ENCODE peak calls at places on chromosomes 5 and 9, in eight cellular contexts. One of them, this sample, is unnamed.

GRCh38 chr5:17221843-17222614 is 4.6 kb downstream of the BASP1 start:
- DNase-seq in HS-5: no peak
- DNase-seq in B cell: peak
- DNase-seq in G401: no peak
- DNase-seq in iris pigment epithelial cell: peak
- DNase-seq in uterus: no peak
- DNase-seq in activated naive CD8-positive, alpha-beta T cell treated with anti-CD3 and anti-CD28 coated beads, Interleukin-2, amount 10 ng/mL, durations not matched to agents 7 days and 5 days: no peak
- DNase-seq in HEK293T: no peak
- DNase-seq in this sample: no peak

GRCh38 chr9:114606068-114606467 is 5.0 kb upstream of the TMEM268 start:
- DNase-seq in HS-5: no peak
- DNase-seq in B cell: no peak
- DNase-seq in G401: no peak
- DNase-seq in iris pigment epithelial cell: peak
- DNase-seq in uterus: no peak
- DNase-seq in activated naive CD8-positive, alpha-beta T cell treated with anti-CD3 and anti-CD28 coated beads, Interleukin-2, amount 10 ng/mL, durations not matched to agents 7 days and 5 days: no peak
- DNase-seq in HEK293T: no peak
- DNase-seq in this sample: no peak

GRCh38 chr5:9529041-9529480 is 16.8 kb downstream of the SEMA5A start:
- DNase-seq in HS-5: no peak
- DNase-seq in B cell: no peak
- DNase-seq in G401: no peak
- DNase-seq in iris pigment epithelial cell: no peak
- DNase-seq in uterus: no peak
- DNase-seq in activated naive CD8-positive, alpha-beta T cell treated with anti-CD3 and anti-CD28 coated beads, Interleukin-2, amount 10 ng/mL, durations not matched to agents 7 days and 5 days: no peak
- DNase-seq in HEK293T: no peak
- DNase-seq in this sample: no peak

GRCh38 chr5:171428849-171429542 is 9.5 kb downstream of the FGF18 start:
- DNase-seq in HS-5: no peak
- DNase-seq in B cell: no peak
- DNase-seq in G401: no peak
- DNase-seq in iris pigment epithelial cell: no peak
- DNase-seq in uterus: no peak
- DNase-seq in activated naive CD8-positive, alpha-beta T cell treated with anti-CD3 and anti-CD28 coated beads, Interleukin-2, amount 10 ng/mL, durations not matched to agents 7 days and 5 days: peak
- DNase-seq in HEK293T: no peak
- DNase-seq in this sample: peak

GRCh38 chr9:76654051-76654461 is 110.2 kb upstream of the PCA3 start:
- DNase-seq in HS-5: no peak
- DNase-seq in B cell: no peak
- DNase-seq in G401: peak
- DNase-seq in iris pigment epithelial cell: peak
- DNase-seq in uterus: no peak
- DNase-seq in activated naive CD8-positive, alpha-beta T cell treated with anti-CD3 and anti-CD28 coated beads, Interleukin-2, amount 10 ng/mL, durations not matched to agents 7 days and 5 days: no peak
- DNase-seq in HEK293T: no peak
- DNase-seq in this sample: no peak

GRCh38 chr5:52360985-52361384 is 426.7 kb upstream of the ITGA1 start:
- DNase-seq in HS-5: no peak
- DNase-seq in B cell: no peak
- DNase-seq in G401: no peak
- DNase-seq in iris pigment epithelial cell: no peak
- DNase-seq in uterus: no peak
- DNase-seq in activated naive CD8-positive, alpha-beta T cell treated with anti-CD3 and anti-CD28 coated beads, Interleukin-2, amount 10 ng/mL, durations not matched to agents 7 days and 5 days: no peak
- DNase-seq in HEK293T: no peak
- DNase-seq in this sample: no peak

GRCh38 chr9:126773004-126773607 is 31.7 kb upstream of the ZBTB43 start:
- DNase-seq in HS-5: no peak
- DNase-seq in B cell: no peak
- DNase-seq in G401: no peak
- DNase-seq in iris pigment epithelial cell: peak
- DNase-seq in uterus: no peak
- DNase-seq in activated naive CD8-positive, alpha-beta T cell treated with anti-CD3 and anti-CD28 coated beads, Interleukin-2, amount 10 ng/mL, durations not matched to agents 7 days and 5 days: no peak
- DNase-seq in HEK293T: peak
- DNase-seq in this sample: no peak

GRCh38 chr5:168318237-168318636 is 26.8 kb downstream of the WWC1 start:
- DNase-seq in HS-5: no peak
- DNase-seq in B cell: no peak
- DNase-seq in G401: no peak
- DNase-seq in iris pigment epithelial cell: no peak
- DNase-seq in uterus: no peak
- DNase-seq in activated naive CD8-positive, alpha-beta T cell treated with anti-CD3 and anti-CD28 coated beads, Interleukin-2, amount 10 ng/mL, durations not matched to agents 7 days and 5 days: no peak
- DNase-seq in HEK293T: no peak
- DNase-seq in this sample: no peak

GRCh38 chr5:66757219-66757833 is 161.1 kb downstream of the MAST4 start:
- DNase-seq in HS-5: peak
- DNase-seq in B cell: peak
- DNase-seq in G401: peak
- DNase-seq in iris pigment epithelial cell: peak
- DNase-seq in uterus: peak
- DNase-seq in activated naive CD8-positive, alpha-beta T cell treated with anti-CD3 and anti-CD28 coated beads, Interleukin-2, amount 10 ng/mL, durations not matched to agents 7 days and 5 days: no peak
- DNase-seq in HEK293T: peak
- DNase-seq in this sample: no peak

GRCh38 chr5:1421521-1422341 is 23.5 kb downstream of the SLC6A3 start:
- DNase-seq in HS-5: no peak
- DNase-seq in B cell: no peak
- DNase-seq in G401: no peak
- DNase-seq in iris pigment epithelial cell: no peak
- DNase-seq in uterus: no peak
- DNase-seq in activated naive CD8-positive, alpha-beta T cell treated with anti-CD3 and anti-CD28 coated beads, Interleukin-2, amount 10 ng/mL, durations not matched to agents 7 days and 5 days: no peak
- DNase-seq in HEK293T: no peak
- DNase-seq in this sample: peak

GRCh38 chr5:163790497-163790896 is 285.1 kb downstream of the MAT2B start:
- DNase-seq in HS-5: no peak
- DNase-seq in B cell: no peak
- DNase-seq in G401: no peak
- DNase-seq in iris pigment epithelial cell: peak
- DNase-seq in uterus: no peak
- DNase-seq in activated naive CD8-positive, alpha-beta T cell treated with anti-CD3 and anti-CD28 coated beads, Interleukin-2, amount 10 ng/mL, durations not matched to agents 7 days and 5 days: no peak
- DNase-seq in HEK293T: no peak
- DNase-seq in this sample: no peak

GRCh38 chr5:168987540-168988300 is 313.2 kb downstream of the SLIT3 start:
- DNase-seq in HS-5: peak
- DNase-seq in B cell: peak
- DNase-seq in G401: peak
- DNase-seq in iris pigment epithelial cell: peak
- DNase-seq in uterus: peak
- DNase-seq in activated naive CD8-positive, alpha-beta T cell treated with anti-CD3 and anti-CD28 coated beads, Interleukin-2, amount 10 ng/mL, durations not matched to agents 7 days and 5 days: peak
- DNase-seq in HEK293T: peak
- DNase-seq in this sample: no peak

GRCh38 chr9:122087406-122088200 is 5.5 kb downstream of the TTLL11 start:
- DNase-seq in HS-5: peak
- DNase-seq in B cell: no peak
- DNase-seq in G401: peak
- DNase-seq in iris pigment epithelial cell: no peak
- DNase-seq in uterus: no peak
- DNase-seq in activated naive CD8-positive, alpha-beta T cell treated with anti-CD3 and anti-CD28 coated beads, Interleukin-2, amount 10 ng/mL, durations not matched to agents 7 days and 5 days: no peak
- DNase-seq in HEK293T: no peak
- DNase-seq in this sample: no peak

GRCh38 chr9:29753638-29754037 is 2180.4 kb upstream of the C9orf72 start:
- DNase-seq in HS-5: no peak
- DNase-seq in B cell: no peak
- DNase-seq in G401: no peak
- DNase-seq in iris pigment epithelial cell: no peak
- DNase-seq in uterus: no peak
- DNase-seq in activated naive CD8-positive, alpha-beta T cell treated with anti-CD3 and anti-CD28 coated beads, Interleukin-2, amount 10 ng/mL, durations not matched to agents 7 days and 5 days: no peak
- DNase-seq in HEK293T: no peak
- DNase-seq in this sample: no peak

GRCh38 chr9:105355810-105356209 is 92.0 kb upstream of the FSD1L start:
- DNase-seq in HS-5: no peak
- DNase-seq in B cell: no peak
- DNase-seq in G401: no peak
- DNase-seq in iris pigment epithelial cell: peak
- DNase-seq in uterus: no peak
- DNase-seq in activated naive CD8-positive, alpha-beta T cell treated with anti-CD3 and anti-CD28 coated beads, Interleukin-2, amount 10 ng/mL, durations not matched to agents 7 days and 5 days: no peak
- DNase-seq in HEK293T: no peak
- DNase-seq in this sample: no peak

GRCh38 chr5:74594172-74595040 is 46.1 kb downstream of the ENC1 start:
- DNase-seq in HS-5: no peak
- DNase-seq in B cell: no peak
- DNase-seq in G401: no peak
- DNase-seq in iris pigment epithelial cell: peak
- DNase-seq in uterus: no peak
- DNase-seq in activated naive CD8-positive, alpha-beta T cell treated with anti-CD3 and anti-CD28 coated beads, Interleukin-2, amount 10 ng/mL, durations not matched to agents 7 days and 5 days: no peak
- DNase-seq in HEK293T: no peak
- DNase-seq in this sample: no peak

GRCh38 chr5:43416988-43417394 is 4.8 kb upstream of the CCL28 start:
- DNase-seq in HS-5: no peak
- DNase-seq in B cell: no peak
- DNase-seq in G401: no peak
- DNase-seq in iris pigment epithelial cell: no peak
- DNase-seq in uterus: no peak
- DNase-seq in activated naive CD8-positive, alpha-beta T cell treated with anti-CD3 and anti-CD28 coated beads, Interleukin-2, amount 10 ng/mL, durations not matched to agents 7 days and 5 days: no peak
- DNase-seq in HEK293T: no peak
- DNase-seq in this sample: no peak

GRCh38 chr9:98851730-98852462 is 44.4 kb downstream of the GALNT12 start:
- DNase-seq in HS-5: no peak
- DNase-seq in B cell: no peak
- DNase-seq in G401: no peak
- DNase-seq in iris pigment epithelial cell: peak
- DNase-seq in uterus: no peak
- DNase-seq in activated naive CD8-positive, alpha-beta T cell treated with anti-CD3 and anti-CD28 coated beads, Interleukin-2, amount 10 ng/mL, durations not matched to agents 7 days and 5 days: no peak
- DNase-seq in HEK293T: no peak
- DNase-seq in this sample: no peak

GRCh38 chr9:136902259-136902821 is 16.0 kb downstream of the TRAF2 start:
- DNase-seq in HS-5: no peak
- DNase-seq in B cell: peak
- DNase-seq in G401: no peak
- DNase-seq in iris pigment epithelial cell: peak
- DNase-seq in uterus: peak
- DNase-seq in activated naive CD8-positive, alpha-beta T cell treated with anti-CD3 and anti-CD28 coated beads, Interleukin-2, amount 10 ng/mL, durations not matched to agents 7 days and 5 days: peak
- DNase-seq in HEK293T: no peak
- DNase-seq in this sample: no peak

This sample was measured in chondrocyte.